ENCODE peak calls at places on chromosomes 11 and 22, in seven cellular contexts. C, W, V, F, H, S and L are unnamed samples.

GRCh38 chr22:46537946-46538815 is 761 bp upstream of the CELSR1 start:
- DNase-seq in H (peak; percentile 18), C (peak; percentile 65), F (no peak), V (no peak), S (no peak), W (no peak), L (peak; percentile 59)

GRCh38 chr11:31649129-31649528 is 139.6 kb downstream of the ELP4 start:
- DNase-seq in H (no peak), S (no peak), V (no peak), F (no peak), C (no peak), W (no peak), L (no peak)

GRCh38 chr22:37643225-37643847 is 3.9 kb downstream of the SH3BP1 start:
- DNase-seq in F (peak; percentile 85), S (no peak), C (peak; percentile 65), W (peak; percentile 89), V (peak; percentile 50), H (peak; percentile 87), L (peak; percentile 92)

GRCh38 chr11:61567286-61568061 is 13.4 kb downstream of the SYT7 start:
- DNase-seq in S (no peak), V (peak; percentile 88), H (peak; percentile 78), F (peak; percentile 69), W (peak; percentile 77), C (peak; percentile 78), L (peak; percentile 86)

GRCh38 chr11:3674189-3674588 is 3.0 kb upstream of the CHRNA10 start:
- DNase-seq in W (no peak), H (no peak), F (no peak), S (peak; percentile 9), V (peak; percentile 91), C (peak; percentile 58), L (no peak)

GRCh38 chr22:42635531-42635930 is 4.9 kb downstream of the ATP5MGL start:
- DNase-seq in V (peak; percentile 84), W (no peak), H (peak; percentile 61), F (no peak), S (peak; percentile 82), C (peak; percentile 85), L (peak; percentile 72)

GRCh38 chr11:19349340-19350025 is 108.7 kb upstream of the E2F8 start:
- DNase-seq in H (no peak), S (no peak), C (no peak), V (no peak), W (no peak), F (no peak), L (no peak)

GRCh38 chr22:47213571-47214230 is 451.3 kb downstream of the TBC1D22A start:
- DNase-seq in V (peak; percentile 33), C (no peak), F (peak; percentile 34), H (no peak), S (no peak), W (no peak), L (peak; percentile 47)

GRCh38 chr11:32960553-32961164 is 55.0 kb upstream of the DEPDC7 start:
- DNase-seq in W (no peak), V (peak; percentile 26), F (no peak), S (peak; percentile 9), C (peak; percentile 59), H (no peak), L (no peak)

GRCh38 chr11:69320756-69321741 is 27.1 kb downstream of the MYEOV start:
- DNase-seq in H (no peak), V (no peak), S (no peak), C (peak; percentile 79), F (no peak), W (no peak), L (no peak)

GRCh38 chr11:123586568-123586967 is 67.9 kb downstream of the SCN3B start:
- DNase-seq in V (no peak), H (no peak), S (no peak), W (no peak), C (no peak), F (no peak), L (no peak)

GRCh38 chr11:12397953-12398352 is 20.6 kb downstream of the PARVA start:
- DNase-seq in H (peak; percentile 65), F (no peak), W (peak; percentile 72), S (peak; percentile 95), C (no peak), V (peak; percentile 20), L (no peak)

GRCh38 chr11:126163074-126163700 is 48.3 kb downstream of the RPUSD4 start:
- DNase-seq in V (peak; percentile 61), F (no peak), H (no peak), S (peak; percentile 91), W (peak; percentile 39), C (no peak), L (no peak)

GRCh38 chr22:41780714-41781507 is 19.6 kb upstream of the CCDC134 start:
- DNase-seq in W (peak; percentile 34), V (no peak), H (peak; percentile 35), S (no peak), F (peak; percentile 60), C (no peak), L (no peak)

GRCh38 chr11:92628401-92629292 is 340.8 kb upstream of the MTNR1B start:
- DNase-seq in F (no peak), V (no peak), C (no peak), S (peak; percentile 14), W (no peak), H (no peak), L (no peak)

GRCh38 chr11:8822476-8822875 is 88.5 kb upstream of the AKIP1 start:
- DNase-seq in V (no peak), C (no peak), H (no peak), F (no peak), S (no peak), W (no peak), L (no peak)
- TF ChIP-seq CTCF in V (no peak), C (no peak), H (no peak), F (no peak), S (no peak), W (no peak), L (no peak)

GRCh38 chr11:119901657-119902577 is 172.9 kb upstream of the NECTIN1 start:
- DNase-seq in C (no peak), S (no peak), F (no peak), V (no peak), W (no peak), H (no peak), L (no peak)

GRCh38 chr11:119904636-119905035 is 175.6 kb upstream of the NECTIN1 start:
- DNase-seq in H (no peak), F (no peak), C (no peak), V (no peak), W (no peak), S (no peak), L (no peak)

GRCh38 chr11:119902656-119903181 is 173.7 kb upstream of the NECTIN1 start:
- DNase-seq in H (no peak), F (no peak), S (no peak), V (no peak), W (no peak), C (no peak), L (no peak)

GRCh38 chr11:119903821-119904220 is 174.8 kb upstream of the NECTIN1 start:
- DNase-seq in S (no peak), F (no peak), C (no peak), V (no peak), H (no peak), W (no peak), L (no peak)

DNA sequence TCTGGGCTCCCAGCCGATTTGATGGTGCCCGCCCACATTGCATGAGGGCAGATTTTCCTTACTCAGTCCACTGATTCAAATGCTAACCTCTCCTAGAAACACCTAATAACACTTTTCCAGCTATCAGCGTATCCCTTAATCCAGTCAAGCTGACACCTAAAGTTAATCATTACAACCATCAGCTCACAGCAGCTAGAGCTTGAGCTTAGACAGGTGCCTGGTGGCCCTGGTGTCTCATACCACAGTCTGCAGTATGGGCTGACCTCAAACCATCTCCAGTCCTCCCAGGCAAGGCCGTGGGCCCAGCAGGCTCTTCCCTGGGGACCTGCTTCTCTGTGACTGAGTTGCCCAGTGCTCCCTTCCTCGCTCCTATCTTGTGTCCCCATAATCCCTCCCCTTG is 174.4 kb upstream of the NECTIN1 start:
- DNase-seq in H (no peak), F (no peak), S (no peak), W (no peak), C (no peak), V (no peak), L (no peak)
- TF ChIP-seq CTCF in H (no peak), F (no peak), S (no peak), W (no peak), C (no peak), V (no peak), L (no peak)

DNA sequence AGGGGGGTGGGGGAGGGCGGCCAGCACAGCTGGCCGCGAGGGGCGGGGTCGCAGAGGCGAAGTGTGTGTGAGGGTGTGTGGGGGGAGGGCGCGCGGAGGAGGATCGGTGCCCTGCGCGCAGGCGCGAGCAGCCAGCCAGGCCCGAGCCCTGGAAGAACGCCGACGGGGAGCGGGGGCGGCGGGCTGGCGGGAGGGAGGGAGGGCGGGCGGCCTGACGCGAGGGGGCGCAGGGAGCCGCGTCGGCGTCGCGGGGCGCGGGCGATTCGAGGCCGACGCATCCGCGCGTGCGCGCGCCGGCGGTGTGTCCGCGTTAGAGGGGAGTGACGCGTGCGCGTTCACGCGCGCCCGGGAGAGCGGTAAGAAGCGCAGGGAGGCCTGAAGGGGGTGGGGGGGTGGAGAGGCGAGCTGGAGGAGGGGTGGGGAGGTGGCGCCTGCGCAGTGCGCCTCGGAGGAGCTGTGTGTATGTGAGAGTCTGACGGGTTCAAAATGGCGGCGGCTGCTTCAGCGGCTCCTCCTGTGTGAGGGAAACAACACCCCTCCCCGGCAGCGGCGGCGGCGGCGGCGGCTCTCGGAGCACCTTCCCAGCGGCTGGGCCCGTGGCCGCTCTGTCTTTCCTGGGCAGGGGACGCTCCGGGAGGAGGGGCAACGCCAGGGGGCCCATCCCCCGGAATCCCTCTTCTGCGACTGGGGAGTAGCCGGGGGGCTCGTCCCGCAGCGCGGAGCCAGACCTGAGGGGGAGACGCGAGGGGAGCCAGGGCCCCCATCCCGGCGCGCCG is at the start of gene KDM2A:
- DNase-seq in S (peak; percentile 87), C (peak; percentile 91), H (peak; percentile 99), W (peak; percentile 99), F (peak; percentile 93), V (peak; percentile 100), L (peak; percentile 96)
- TF ChIP-seq CTCF in S (no peak), C (no peak), H (peak; percentile 42), W (no peak), F (no peak), V (no peak), L (peak; percentile 67)

GRCh38 chr11:36699271-36699670 is 101.2 kb upstream of the RAG2 start:
- DNase-seq in C (no peak), V (no peak), S (no peak), W (no peak), F (no peak), H (no peak), L (no peak)

GRCh38 chr11:36703055-36703404 is 105.0 kb upstream of the RAG2 start:
- DNase-seq in S (no peak), H (no peak), F (no peak), W (no peak), V (no peak), C (no peak), L (no peak)

DNA sequence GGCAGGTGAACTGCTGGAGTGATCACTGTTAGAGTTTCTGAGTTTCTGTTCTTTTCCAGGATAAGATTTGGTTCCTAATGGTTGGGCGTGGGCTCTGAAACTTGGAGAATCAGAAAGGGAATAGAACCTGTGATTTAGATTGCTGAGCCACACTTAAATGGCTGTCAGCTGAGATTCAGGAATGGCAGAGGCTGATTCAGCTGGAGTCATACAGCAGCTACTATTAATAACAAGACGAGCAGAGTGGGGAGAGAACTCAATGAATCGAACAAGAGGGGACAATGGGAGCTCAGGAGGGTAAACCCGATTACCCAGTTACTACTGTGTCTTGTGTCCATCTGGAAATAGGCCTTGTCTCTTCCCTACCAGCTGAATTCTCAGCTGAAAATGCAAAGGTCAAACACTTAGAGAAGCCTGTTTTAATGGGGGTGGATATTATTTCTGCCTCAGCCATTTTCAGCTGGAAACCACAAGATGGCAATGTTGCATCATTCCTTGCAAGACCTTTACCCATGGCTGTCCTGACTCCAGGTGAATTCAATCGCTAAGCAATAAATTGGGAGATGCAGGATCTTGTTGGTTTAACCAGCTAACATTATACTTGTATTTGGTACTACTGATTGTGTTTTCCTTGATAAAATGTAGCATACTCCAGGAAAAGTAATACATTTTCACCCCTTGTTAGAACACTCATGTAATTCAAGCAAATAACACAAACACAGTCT is 104.5 kb upstream of the RAG2 start:
- DNase-seq in W (peak; percentile 16), C (peak; percentile 46), S (peak; percentile 5), H (no peak), F (no peak), V (peak; percentile 78), L (peak; percentile 46)
- TF ChIP-seq CTCF in W (peak; percentile 77), C (peak; percentile 79), S (peak; percentile 76), H (peak; percentile 83), F (no peak), V (peak; percentile 86), L (peak; percentile 49)